ENCODE peak calls at places on chromosomes 2 and 18, in six cellular contexts. One of them, this sample, is unnamed.

GRCh38 chr2:100817388-100817985 is 2.5 kb upstream of the NPAS2 start:
- DNase-seq in pancreas: no peak
- DNase-seq in breast epithelium: no peak
- DNase-seq in aorta: no peak
- DNase-seq in fibroblast of lung: no peak
- DNase-seq in esophagus squamous epithelium: no peak
- DNase-seq in this sample: peak; percentile 33

GRCh38 chr2:45370367-45370766 is 240.7 kb downstream of the SRBD1 start:
- DNase-seq in pancreas: no peak
- DNase-seq in breast epithelium: no peak
- DNase-seq in aorta: no peak
- DNase-seq in fibroblast of lung: peak; percentile 17
- DNase-seq in esophagus squamous epithelium: no peak
- DNase-seq in this sample: peak; percentile 60

GRCh38 chr2:56801770-56802169 is 618.0 kb downstream of the CCDC85A start:
- DNase-seq in pancreas: no peak
- DNase-seq in breast epithelium: no peak
- DNase-seq in aorta: no peak
- DNase-seq in fibroblast of lung: no peak
- DNase-seq in esophagus squamous epithelium: no peak
- DNase-seq in this sample: peak; percentile 74

GRCh38 chr18:72544092-72544886 is at the start of gene CBLN2:
- DNase-seq in pancreas: peak; percentile 79
- DNase-seq in breast epithelium: no peak
- DNase-seq in aorta: peak; percentile 68
- DNase-seq in fibroblast of lung: peak; percentile 58
- DNase-seq in esophagus squamous epithelium: no peak
- DNase-seq in this sample: peak; percentile 86

GRCh38 chr2:65296971-65297370 is 69.3 kb downstream of the ACTR2 start:
- DNase-seq in pancreas: no peak
- DNase-seq in breast epithelium: no peak
- DNase-seq in aorta: no peak
- DNase-seq in fibroblast of lung: no peak
- DNase-seq in esophagus squamous epithelium: no peak
- DNase-seq in this sample: no peak

GRCh38 chr2:143615617-143616016 is 486.4 kb downstream of the ARHGAP15 start:
- DNase-seq in pancreas: no peak
- DNase-seq in breast epithelium: no peak
- DNase-seq in aorta: no peak
- DNase-seq in fibroblast of lung: peak; percentile 15
- DNase-seq in esophagus squamous epithelium: no peak
- DNase-seq in this sample: no peak

GRCh38 chr2:198296665-198297308 is 492.4 kb downstream of the PLCL1 start:
- DNase-seq in pancreas: no peak
- DNase-seq in breast epithelium: no peak
- DNase-seq in aorta: no peak
- DNase-seq in fibroblast of lung: peak; percentile 65
- DNase-seq in esophagus squamous epithelium: no peak
- DNase-seq in this sample: peak; percentile 80

GRCh38 chr2:111221701-111222100 is 101.0 kb downstream of the BCL2L11 start:
- DNase-seq in pancreas: no peak
- DNase-seq in breast epithelium: no peak
- DNase-seq in aorta: no peak
- DNase-seq in fibroblast of lung: no peak
- DNase-seq in esophagus squamous epithelium: no peak
- DNase-seq in this sample: no peak

GRCh38 chr2:227853765-227854271 is 17.6 kb upstream of the DAW1 start:
- DNase-seq in pancreas: no peak
- DNase-seq in breast epithelium: no peak
- DNase-seq in aorta: no peak
- DNase-seq in fibroblast of lung: no peak
- DNase-seq in esophagus squamous epithelium: no peak
- DNase-seq in this sample: peak; percentile 34

GRCh38 chr2:206212673-206213513 is 53.2 kb downstream of the EEF1B2 start:
- DNase-seq in pancreas: no peak
- DNase-seq in breast epithelium: no peak
- DNase-seq in aorta: no peak
- DNase-seq in fibroblast of lung: peak; percentile 69
- DNase-seq in esophagus squamous epithelium: no peak
- DNase-seq in this sample: peak; percentile 82

GRCh38 chr2:64889803-64890202 is 99.4 kb upstream of the SLC1A4 start:
- DNase-seq in pancreas: no peak
- DNase-seq in breast epithelium: no peak
- DNase-seq in aorta: no peak
- DNase-seq in fibroblast of lung: no peak
- DNase-seq in esophagus squamous epithelium: no peak
- DNase-seq in this sample: no peak

GRCh38 chr2:233285921-233286320 is 21.7 kb upstream of the SAG start:
- DNase-seq in pancreas: no peak
- DNase-seq in breast epithelium: no peak
- DNase-seq in aorta: no peak
- DNase-seq in fibroblast of lung: no peak
- DNase-seq in esophagus squamous epithelium: no peak
- DNase-seq in this sample: peak; percentile 24

GRCh38 chr2:37579314-37579713 is 92.1 kb downstream of the CDC42EP3 start:
- DNase-seq in pancreas: no peak
- DNase-seq in breast epithelium: no peak
- DNase-seq in aorta: no peak
- DNase-seq in fibroblast of lung: no peak
- DNase-seq in esophagus squamous epithelium: no peak
- DNase-seq in this sample: no peak

GRCh38 chr2:6928452-6928851 is 11.2 kb downstream of the RNF144A start:
- DNase-seq in pancreas: no peak
- DNase-seq in breast epithelium: no peak
- DNase-seq in aorta: no peak
- DNase-seq in fibroblast of lung: no peak
- DNase-seq in esophagus squamous epithelium: no peak
- DNase-seq in this sample: no peak

GRCh38 chr2:26692814-26693286 is 328 bp downstream of the KCNK3 start:
- DNase-seq in pancreas: peak; percentile 71
- DNase-seq in breast epithelium: no peak
- DNase-seq in aorta: no peak
- DNase-seq in fibroblast of lung: peak; percentile 21
- DNase-seq in esophagus squamous epithelium: no peak
- DNase-seq in this sample: peak; percentile 60

GRCh38 chr2:26694001-26694400 is 1.5 kb downstream of the KCNK3 start:
- DNase-seq in pancreas: no peak
- DNase-seq in breast epithelium: no peak
- DNase-seq in aorta: no peak
- DNase-seq in fibroblast of lung: no peak
- DNase-seq in esophagus squamous epithelium: no peak
- DNase-seq in this sample: no peak

GRCh38 chr2:26693287-26693849 is 846 bp downstream of the KCNK3 start:
- DNase-seq in pancreas: peak; percentile 74
- DNase-seq in breast epithelium: no peak
- DNase-seq in aorta: peak; percentile 86
- DNase-seq in fibroblast of lung: no peak
- DNase-seq in esophagus squamous epithelium: no peak
- DNase-seq in this sample: peak; percentile 10

GRCh38 chr2:26691881-26692813 is at the start of gene KCNK3:
- DNase-seq in pancreas: peak; percentile 87
- DNase-seq in breast epithelium: peak; percentile 20
- DNase-seq in aorta: peak; percentile 92
- DNase-seq in fibroblast of lung: peak; percentile 40
- DNase-seq in esophagus squamous epithelium: no peak
- DNase-seq in this sample: peak; percentile 86

DNA sequence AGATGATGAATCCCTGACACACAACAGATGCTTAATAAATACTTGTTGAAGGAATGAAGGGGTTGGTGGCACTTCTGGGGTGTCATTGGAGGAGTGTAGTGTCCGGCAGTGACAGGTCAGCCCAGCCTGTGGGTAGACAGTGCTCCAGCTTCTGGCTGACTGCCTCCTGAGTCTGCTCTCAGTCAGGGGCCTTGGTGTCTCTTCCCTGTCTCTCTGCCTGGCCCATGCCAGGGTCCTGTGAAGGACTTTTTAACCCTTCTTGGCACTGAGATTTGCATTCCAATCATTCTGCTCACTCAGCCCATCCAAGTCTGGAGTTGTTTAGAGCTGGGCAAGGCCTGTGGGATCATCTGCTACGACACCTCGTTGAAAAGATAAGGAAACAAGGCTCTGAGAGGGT is 1.4 kb upstream of the KCNK3 start:
- DNase-seq in pancreas: no peak
- DNase-seq in breast epithelium: no peak
- DNase-seq in aorta: no peak
- DNase-seq in fibroblast of lung: no peak
- DNase-seq in esophagus squamous epithelium: no peak
- DNase-seq in this sample: no peak
- H3K27me3 ChIP-seq in pancreas: no peaks in the 10 kb centered on the region
- H3K27me3 ChIP-seq in breast epithelium: no peaks in the 10 kb centered on the region
- H3K27me3 ChIP-seq in aorta: no peaks in the 10 kb centered on the region
- H3K27me3 ChIP-seq in fibroblast of lung: peaks cover 33% of the 10 kb centered on the region
- H3K27me3 ChIP-seq in esophagus squamous epithelium: peaks cover 6% of the 10 kb centered on the region
- H3K27me3 ChIP-seq in this sample: peaks cover 50% of the 10 kb centered on the region

DNA sequence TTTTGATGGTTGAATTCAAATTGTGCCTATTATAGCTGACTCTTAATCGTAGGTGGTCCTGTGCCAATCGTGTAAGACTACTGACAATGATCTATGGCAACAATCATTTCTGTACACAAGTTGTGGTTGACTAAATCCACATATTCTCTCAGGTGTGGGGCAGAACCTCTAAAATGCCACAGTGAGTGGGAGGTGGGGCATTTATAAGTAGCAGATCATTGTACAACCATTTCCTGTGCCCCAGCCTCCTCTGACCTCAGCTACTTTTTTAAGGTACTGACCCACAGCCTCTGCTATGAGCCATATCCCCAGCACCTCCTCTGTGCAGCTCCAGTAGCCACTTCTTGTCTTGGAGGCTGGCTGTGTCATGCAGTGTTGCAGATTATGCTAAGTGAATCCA is 48.6 kb upstream of the RAPH1 start:
- DNase-seq in pancreas: no peak
- DNase-seq in breast epithelium: no peak
- DNase-seq in aorta: peak; percentile 78
- DNase-seq in fibroblast of lung: no peak
- DNase-seq in esophagus squamous epithelium: no peak
- DNase-seq in this sample: no peak
- H3K27me3 ChIP-seq in pancreas: no peaks in the 10 kb centered on the region
- H3K27me3 ChIP-seq in breast epithelium: no peaks in the 10 kb centered on the region
- H3K27me3 ChIP-seq in aorta: no peaks in the 10 kb centered on the region
- H3K27me3 ChIP-seq in fibroblast of lung: no peaks in the 10 kb centered on the region
- H3K27me3 ChIP-seq in esophagus squamous epithelium: no peaks in the 10 kb centered on the region
- H3K27me3 ChIP-seq in this sample: no peaks in the 10 kb centered on the region

GRCh38 chr18:78972930-78973331 is 6.7 kb upstream of the SALL3 start:
- DNase-seq in pancreas: no peak
- DNase-seq in breast epithelium: no peak
- DNase-seq in aorta: no peak
- DNase-seq in fibroblast of lung: no peak
- DNase-seq in esophagus squamous epithelium: no peak
- DNase-seq in this sample: no peak

GRCh38 chr18:78972385-78972918 is 7.2 kb upstream of the SALL3 start:
- DNase-seq in pancreas: no peak
- DNase-seq in breast epithelium: no peak
- DNase-seq in aorta: no peak
- DNase-seq in fibroblast of lung: no peak
- DNase-seq in esophagus squamous epithelium: no peak
- DNase-seq in this sample: no peak

GRCh38 chr18:78970774-78971333 is 8.8 kb upstream of the SALL3 start:
- DNase-seq in pancreas: no peak
- DNase-seq in breast epithelium: no peak
- DNase-seq in aorta: no peak
- DNase-seq in fibroblast of lung: no peak
- DNase-seq in esophagus squamous epithelium: no peak
- DNase-seq in this sample: no peak

GRCh38 chr18:78973357-78974083 is 6.1 kb upstream of the SALL3 start:
- DNase-seq in pancreas: no peak
- DNase-seq in breast epithelium: no peak
- DNase-seq in aorta: no peak
- DNase-seq in fibroblast of lung: no peak
- DNase-seq in esophagus squamous epithelium: no peak
- DNase-seq in this sample: no peak

DNA sequence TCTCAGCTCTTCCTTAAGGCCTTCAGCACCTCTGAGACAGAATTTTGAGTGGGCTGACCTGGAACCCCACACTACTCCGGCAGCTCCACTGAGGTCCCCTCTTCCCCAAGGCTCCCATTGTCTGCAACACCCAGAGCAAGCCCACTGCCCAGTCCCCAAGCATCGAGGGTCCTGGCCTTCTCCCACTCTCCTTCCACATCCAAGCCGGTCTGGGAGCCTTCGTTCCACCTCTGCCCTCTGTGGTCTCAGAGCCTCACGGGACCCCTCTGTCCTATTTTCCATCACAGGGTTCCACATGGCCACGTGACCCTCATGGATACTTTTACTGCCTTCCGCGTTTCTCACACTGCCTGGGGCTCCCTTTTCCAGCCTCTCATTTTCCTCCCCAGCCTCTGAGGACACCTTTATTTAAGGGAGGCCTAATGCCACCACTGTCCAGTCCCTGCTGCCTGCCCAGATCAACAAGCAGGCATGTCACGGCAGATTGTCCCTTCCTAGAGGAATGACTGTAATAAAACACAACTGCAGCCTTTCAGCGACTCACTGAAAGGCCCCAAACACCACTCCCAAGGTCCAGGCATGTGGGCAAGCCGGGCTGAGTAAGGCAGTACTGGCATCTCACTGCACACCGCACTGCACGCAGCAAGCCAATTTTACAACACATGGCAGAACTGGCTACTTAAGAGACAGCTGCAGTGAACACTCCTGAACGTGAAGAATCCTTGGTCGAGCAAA is 7.9 kb upstream of the SALL3 start:
- DNase-seq in pancreas: no peak
- DNase-seq in breast epithelium: no peak
- DNase-seq in aorta: no peak
- DNase-seq in fibroblast of lung: no peak
- DNase-seq in esophagus squamous epithelium: no peak
- DNase-seq in this sample: no peak
- H3K27me3 ChIP-seq in pancreas: peaks cover 21% of the 10 kb centered on the region
- H3K27me3 ChIP-seq in breast epithelium: peaks cover 11% of the 10 kb centered on the region
- H3K27me3 ChIP-seq in aorta: peaks cover 3% of the 10 kb centered on the region
- H3K27me3 ChIP-seq in fibroblast of lung: peaks cover 6% of the 10 kb centered on the region
- H3K27me3 ChIP-seq in esophagus squamous epithelium: peaks cover 17% of the 10 kb centered on the region
- H3K27me3 ChIP-seq in this sample: peaks cover 57% of the 10 kb centered on the region

DNA sequence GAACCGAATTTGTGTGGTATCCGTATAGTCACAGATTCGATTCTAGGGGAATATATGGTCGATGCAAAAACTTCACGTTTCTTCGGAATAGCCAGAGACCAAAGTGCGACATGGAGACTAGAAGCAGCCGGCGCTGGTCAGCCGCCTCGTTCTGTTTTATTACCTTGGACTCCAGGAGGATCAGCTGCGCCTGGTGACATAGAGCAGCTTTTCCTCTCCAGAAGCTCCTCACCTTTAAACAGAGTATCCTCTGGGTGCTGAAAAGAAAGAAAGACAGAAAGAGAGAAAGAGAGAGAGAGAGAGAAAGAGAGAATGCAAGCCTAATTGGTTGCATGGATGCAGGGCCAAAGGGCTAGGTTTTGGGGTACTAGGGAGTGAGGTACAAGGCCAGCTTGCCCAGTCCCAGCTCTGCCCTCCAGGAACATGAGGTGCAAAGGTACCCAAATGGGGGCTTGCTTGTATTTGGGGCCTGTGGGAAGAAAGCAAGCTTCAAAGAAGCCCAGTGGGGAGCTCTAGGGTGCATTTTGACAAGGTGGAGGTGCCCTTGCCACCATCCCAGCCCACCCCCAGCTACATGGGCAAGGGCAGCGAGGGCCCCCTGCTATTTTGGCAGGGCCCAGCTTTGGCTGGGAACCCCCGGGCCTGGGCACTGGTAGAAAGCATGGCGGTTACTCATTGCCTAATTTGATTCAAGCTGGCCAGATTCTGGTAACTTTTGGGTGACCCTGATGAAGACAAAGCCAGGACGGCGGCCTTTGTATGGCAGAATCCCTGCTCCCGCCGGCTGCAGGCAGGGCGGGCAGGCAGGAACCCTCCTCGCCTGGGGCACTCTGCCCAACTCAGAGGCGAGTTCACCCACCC is 782 bp upstream of the HOXD4 start:
- DNase-seq in pancreas: no peak
- DNase-seq in breast epithelium: no peak
- DNase-seq in aorta: no peak
- DNase-seq in fibroblast of lung: no peak
- DNase-seq in esophagus squamous epithelium: no peak
- DNase-seq in this sample: no peak
- H3K27me3 ChIP-seq in pancreas: peaks cover 21% of the 10 kb centered on the region
- H3K27me3 ChIP-seq in breast epithelium: peaks cover 4% of the 10 kb centered on the region
- H3K27me3 ChIP-seq in aorta: no peaks in the 10 kb centered on the region
- H3K27me3 ChIP-seq in fibroblast of lung: peaks cover 71% of the 10 kb centered on the region
- H3K27me3 ChIP-seq in esophagus squamous epithelium: peaks cover 29% of the 10 kb centered on the region
- H3K27me3 ChIP-seq in this sample: no peaks in the 10 kb centered on the region